ENCODE peak calls at places on chromosomes 1 and 21, in four cellular contexts. One of them, this sample, is unnamed.

GRCh38 chr1:248820041-248820585 is 5.6 kb downstream of the SH3BP5L start:
- DNase-seq in lower lobe of right lung: no peak
- DNase-seq in thoracic aorta: no peak
- DNase-seq in RPMI7951: no peak
- DNase-seq in this sample: no peak

GRCh38 chr21:28684351-28684750 is 308.3 kb downstream of the LTN1 start:
- DNase-seq in lower lobe of right lung: no peak
- DNase-seq in thoracic aorta: no peak
- DNase-seq in RPMI7951: no peak
- DNase-seq in this sample: no peak

GRCh38 chr1:75338974-75339483 is 204.8 kb downstream of the LHX8 start:
- DNase-seq in lower lobe of right lung: no peak
- DNase-seq in thoracic aorta: no peak
- DNase-seq in RPMI7951: no peak
- DNase-seq in this sample: no peak

GRCh38 chr1:180150982-180151381 is 3.7 kb upstream of the QSOX1 start:
- DNase-seq in lower lobe of right lung: no peak
- DNase-seq in thoracic aorta: no peak
- DNase-seq in RPMI7951: no peak
- DNase-seq in this sample: peak; percentile 74

GRCh38 chr1:14441302-14441741 is 157.2 kb upstream of the KAZN start:
- DNase-seq in lower lobe of right lung: peak; percentile 78
- DNase-seq in thoracic aorta: no peak
- DNase-seq in RPMI7951: peak; percentile 54
- DNase-seq in this sample: peak; percentile 66

GRCh38 chr1:194843077-194843476 is 1656.7 kb upstream of the B3GALT2 start:
- DNase-seq in lower lobe of right lung: no peak
- DNase-seq in thoracic aorta: no peak
- DNase-seq in RPMI7951: no peak
- DNase-seq in this sample: no peak

GRCh38 chr1:154956557-154956956 is 658 bp upstream of the PBXIP1 start:
- DNase-seq in lower lobe of right lung: no peak
- DNase-seq in thoracic aorta: no peak
- DNase-seq in RPMI7951: no peak
- DNase-seq in this sample: no peak

GRCh38 chr1:91803133-91803532 is 82.8 kb downstream of the TGFBR3 start:
- DNase-seq in lower lobe of right lung: no peak
- DNase-seq in thoracic aorta: no peak
- DNase-seq in RPMI7951: no peak
- DNase-seq in this sample: no peak

GRCh38 chr1:173476664-173477285 is 360 bp upstream of the PRDX6 start:
- DNase-seq in lower lobe of right lung: peak; percentile 96
- DNase-seq in thoracic aorta: peak; percentile 43
- DNase-seq in RPMI7951: peak; percentile 93
- DNase-seq in this sample: peak; percentile 89

GRCh38 chr1:25922633-25923567 is 16.7 kb upstream of the STMN1 start:
- DNase-seq in lower lobe of right lung: peak; percentile 78
- DNase-seq in thoracic aorta: no peak
- DNase-seq in RPMI7951: peak; percentile 67
- DNase-seq in this sample: no peak

GRCh38 chr1:198153103-198153502 is 3.7 kb upstream of the NEK7 start:
- DNase-seq in lower lobe of right lung: no peak
- DNase-seq in thoracic aorta: peak; percentile 58
- DNase-seq in RPMI7951: peak; percentile 45
- DNase-seq in this sample: peak; percentile 3

GRCh38 chr1:209485759-209486158 is 97.8 kb upstream of the CAMK1G start:
- DNase-seq in lower lobe of right lung: no peak
- DNase-seq in thoracic aorta: no peak
- DNase-seq in RPMI7951: no peak
- DNase-seq in this sample: no peak